ENCODE peak calls at places on chromosomes 13 and 19, in ten cellular contexts. One of them, this sample, is unnamed.
A peak's percentile ranks its signal among the peaks of the same experiment; 100 is the strongest.

GRCh38 chr19:6551607-6552450 is 21.0 kb downstream of the TNFSF9 start:
- DNase-seq in effector CD4-positive, alpha-beta T cell: peak; percentile 16
- DNase-seq in stimulated activated CD4-positive, alpha-beta T cell treated with anti-CD3 and anti-CD28 coated beads, Interleukin-2, amount 100 ng/mL, for 24 hours: peak; percentile 69
- DNase-seq in mammary epithelial cell: no peak
- DNase-seq in Kasumi-1: no peak
- DNase-seq in T-helper 17 cell: peak; percentile 32
- DNase-seq in NCI-H1417: no peak
- DNase-seq in heart right ventricle: no peak
- DNase-seq in WTC11: peak; percentile 82
- DNase-seq in fibroblast of pulmonary artery: no peak
- DNase-seq in this sample: no peak

GRCh38 chr19:52692431-52693008 is 42.3 kb downstream of the ZNF611 start:
- DNase-seq in effector CD4-positive, alpha-beta T cell: no peak
- DNase-seq in stimulated activated CD4-positive, alpha-beta T cell treated with anti-CD3 and anti-CD28 coated beads, Interleukin-2, amount 100 ng/mL, for 24 hours: no peak
- DNase-seq in mammary epithelial cell: no peak
- DNase-seq in Kasumi-1: no peak
- DNase-seq in T-helper 17 cell: no peak
- DNase-seq in NCI-H1417: no peak
- DNase-seq in heart right ventricle: no peak
- DNase-seq in WTC11: no peak
- DNase-seq in fibroblast of pulmonary artery: no peak
- DNase-seq in this sample: no peak

GRCh38 chr13:26589754-26590153 is 32.3 kb downstream of the WASF3 start:
- DNase-seq in effector CD4-positive, alpha-beta T cell: no peak
- DNase-seq in stimulated activated CD4-positive, alpha-beta T cell treated with anti-CD3 and anti-CD28 coated beads, Interleukin-2, amount 100 ng/mL, for 24 hours: no peak
- DNase-seq in mammary epithelial cell: no peak
- DNase-seq in Kasumi-1: peak; percentile 10
- DNase-seq in T-helper 17 cell: no peak
- DNase-seq in NCI-H1417: no peak
- DNase-seq in heart right ventricle: peak; percentile 20
- DNase-seq in WTC11: no peak
- DNase-seq in fibroblast of pulmonary artery: peak; percentile 48
- DNase-seq in this sample: no peak

GRCh38 chr19:4851551-4852290 is 15.7 kb downstream of the PLIN3 start:
- DNase-seq in effector CD4-positive, alpha-beta T cell: peak; percentile 72
- DNase-seq in stimulated activated CD4-positive, alpha-beta T cell treated with anti-CD3 and anti-CD28 coated beads, Interleukin-2, amount 100 ng/mL, for 24 hours: peak; percentile 82
- DNase-seq in mammary epithelial cell: no peak
- DNase-seq in Kasumi-1: peak; percentile 46
- DNase-seq in T-helper 17 cell: peak; percentile 73
- DNase-seq in NCI-H1417: peak; percentile 76
- DNase-seq in heart right ventricle: peak; percentile 70
- DNase-seq in WTC11: peak; percentile 92
- DNase-seq in fibroblast of pulmonary artery: peak; percentile 55
- DNase-seq in this sample: no peak

GRCh38 chr19:45782820-45783785 is 813 bp upstream of the DMPK start:
- DNase-seq in effector CD4-positive, alpha-beta T cell: no peak
- DNase-seq in stimulated activated CD4-positive, alpha-beta T cell treated with anti-CD3 and anti-CD28 coated beads, Interleukin-2, amount 100 ng/mL, for 24 hours: no peak
- DNase-seq in mammary epithelial cell: peak; percentile 32
- DNase-seq in Kasumi-1: no peak
- DNase-seq in T-helper 17 cell: no peak
- DNase-seq in NCI-H1417: no peak
- DNase-seq in heart right ventricle: peak; percentile 84
- DNase-seq in WTC11: no peak
- DNase-seq in fibroblast of pulmonary artery: peak; percentile 57
- DNase-seq in this sample: no peak

GRCh38 chr19:10142701-10143375 is 23.1 kb upstream of the EIF3G start:
- DNase-seq in effector CD4-positive, alpha-beta T cell: peak; percentile 38
- DNase-seq in stimulated activated CD4-positive, alpha-beta T cell treated with anti-CD3 and anti-CD28 coated beads, Interleukin-2, amount 100 ng/mL, for 24 hours: no peak
- DNase-seq in mammary epithelial cell: no peak
- DNase-seq in Kasumi-1: no peak
- DNase-seq in T-helper 17 cell: peak; percentile 31
- DNase-seq in NCI-H1417: no peak
- DNase-seq in heart right ventricle: no peak
- DNase-seq in WTC11: no peak
- DNase-seq in fibroblast of pulmonary artery: no peak
- DNase-seq in this sample: no peak

GRCh38 chr13:76884167-76884566 is 2.0 kb downstream of the KCTD12 start:
- DNase-seq in effector CD4-positive, alpha-beta T cell: no peak
- DNase-seq in stimulated activated CD4-positive, alpha-beta T cell treated with anti-CD3 and anti-CD28 coated beads, Interleukin-2, amount 100 ng/mL, for 24 hours: peak; percentile 12
- DNase-seq in mammary epithelial cell: peak; percentile 49
- DNase-seq in Kasumi-1: peak; percentile 9
- DNase-seq in T-helper 17 cell: no peak
- DNase-seq in NCI-H1417: peak; percentile 48
- DNase-seq in heart right ventricle: peak; percentile 45
- DNase-seq in WTC11: peak; percentile 59
- DNase-seq in fibroblast of pulmonary artery: peak; percentile 70
- DNase-seq in this sample: no peak

GRCh38 chr19:46603195-46603637 is 2.1 kb downstream of the CALM3 start:
- DNase-seq in effector CD4-positive, alpha-beta T cell: no peak
- DNase-seq in stimulated activated CD4-positive, alpha-beta T cell treated with anti-CD3 and anti-CD28 coated beads, Interleukin-2, amount 100 ng/mL, for 24 hours: no peak
- DNase-seq in mammary epithelial cell: no peak
- DNase-seq in Kasumi-1: no peak
- DNase-seq in T-helper 17 cell: no peak
- DNase-seq in NCI-H1417: no peak
- DNase-seq in heart right ventricle: no peak
- DNase-seq in WTC11: no peak
- DNase-seq in fibroblast of pulmonary artery: no peak
- DNase-seq in this sample: no peak

GRCh38 chr19:46610851-46611770 is 10.0 kb downstream of the CALM3 start:
- DNase-seq in effector CD4-positive, alpha-beta T cell: no peak
- DNase-seq in stimulated activated CD4-positive, alpha-beta T cell treated with anti-CD3 and anti-CD28 coated beads, Interleukin-2, amount 100 ng/mL, for 24 hours: no peak
- DNase-seq in mammary epithelial cell: no peak
- DNase-seq in Kasumi-1: no peak
- DNase-seq in T-helper 17 cell: no peak
- DNase-seq in NCI-H1417: no peak
- DNase-seq in heart right ventricle: no peak
- DNase-seq in WTC11: peak; percentile 8
- DNase-seq in fibroblast of pulmonary artery: no peak
- DNase-seq in this sample: no peak

GRCh38 chr13:87972568-87972967 is 301.4 kb downstream of the SLITRK5 start:
- DNase-seq in effector CD4-positive, alpha-beta T cell: no peak
- DNase-seq in stimulated activated CD4-positive, alpha-beta T cell treated with anti-CD3 and anti-CD28 coated beads, Interleukin-2, amount 100 ng/mL, for 24 hours: no peak
- DNase-seq in mammary epithelial cell: no peak
- DNase-seq in Kasumi-1: no peak
- DNase-seq in T-helper 17 cell: no peak
- DNase-seq in NCI-H1417: no peak
- DNase-seq in heart right ventricle: no peak
- DNase-seq in WTC11: no peak
- DNase-seq in fibroblast of pulmonary artery: no peak
- DNase-seq in this sample: no peak

GRCh38 chr13:22926176-22927007 is 254.4 kb upstream of the SGCG start:
- DNase-seq in effector CD4-positive, alpha-beta T cell: no peak
- DNase-seq in stimulated activated CD4-positive, alpha-beta T cell treated with anti-CD3 and anti-CD28 coated beads, Interleukin-2, amount 100 ng/mL, for 24 hours: no peak
- DNase-seq in mammary epithelial cell: no peak
- DNase-seq in Kasumi-1: no peak
- DNase-seq in T-helper 17 cell: no peak
- DNase-seq in NCI-H1417: no peak
- DNase-seq in heart right ventricle: peak; percentile 69
- DNase-seq in WTC11: peak; percentile 79
- DNase-seq in fibroblast of pulmonary artery: peak; percentile 8
- DNase-seq in this sample: no peak

GRCh38 chr13:49084961-49085360 is 109.2 kb downstream of the FNDC3A start:
- DNase-seq in effector CD4-positive, alpha-beta T cell: no peak
- DNase-seq in stimulated activated CD4-positive, alpha-beta T cell treated with anti-CD3 and anti-CD28 coated beads, Interleukin-2, amount 100 ng/mL, for 24 hours: no peak
- DNase-seq in mammary epithelial cell: peak; percentile 45
- DNase-seq in Kasumi-1: no peak
- DNase-seq in T-helper 17 cell: no peak
- DNase-seq in NCI-H1417: no peak
- DNase-seq in heart right ventricle: no peak
- DNase-seq in WTC11: no peak
- DNase-seq in fibroblast of pulmonary artery: no peak
- DNase-seq in this sample: no peak

GRCh38 chr13:101998129-101998528 is 403.7 kb downstream of the FGF14 start:
- DNase-seq in effector CD4-positive, alpha-beta T cell: no peak
- DNase-seq in stimulated activated CD4-positive, alpha-beta T cell treated with anti-CD3 and anti-CD28 coated beads, Interleukin-2, amount 100 ng/mL, for 24 hours: no peak
- DNase-seq in mammary epithelial cell: no peak
- DNase-seq in Kasumi-1: no peak
- DNase-seq in T-helper 17 cell: no peak
- DNase-seq in NCI-H1417: no peak
- DNase-seq in heart right ventricle: no peak
- DNase-seq in WTC11: no peak
- DNase-seq in fibroblast of pulmonary artery: no peak
- DNase-seq in this sample: no peak

GRCh38 chr19:30349131-30349730 is 23.0 kb upstream of the ZNF536 start:
- DNase-seq in effector CD4-positive, alpha-beta T cell: no peak
- DNase-seq in stimulated activated CD4-positive, alpha-beta T cell treated with anti-CD3 and anti-CD28 coated beads, Interleukin-2, amount 100 ng/mL, for 24 hours: no peak
- DNase-seq in mammary epithelial cell: no peak
- DNase-seq in Kasumi-1: no peak
- DNase-seq in T-helper 17 cell: no peak
- DNase-seq in NCI-H1417: no peak
- DNase-seq in heart right ventricle: no peak
- DNase-seq in WTC11: peak; percentile 59
- DNase-seq in fibroblast of pulmonary artery: no peak
- DNase-seq in this sample: no peak

GRCh38 chr19:7699422-7700127 is 2.4 kb downstream of the FCER2 start:
- DNase-seq in effector CD4-positive, alpha-beta T cell: no peak
- DNase-seq in stimulated activated CD4-positive, alpha-beta T cell treated with anti-CD3 and anti-CD28 coated beads, Interleukin-2, amount 100 ng/mL, for 24 hours: peak; percentile 65
- DNase-seq in mammary epithelial cell: peak; percentile 31
- DNase-seq in Kasumi-1: no peak
- DNase-seq in T-helper 17 cell: no peak
- DNase-seq in NCI-H1417: no peak
- DNase-seq in heart right ventricle: no peak
- DNase-seq in WTC11: no peak
- DNase-seq in fibroblast of pulmonary artery: no peak
- DNase-seq in this sample: no peak

GRCh38 chr19:50384685-50385535 is 763 bp downstream of the POLD1 start:
- DNase-seq in effector CD4-positive, alpha-beta T cell: no peak
- DNase-seq in stimulated activated CD4-positive, alpha-beta T cell treated with anti-CD3 and anti-CD28 coated beads, Interleukin-2, amount 100 ng/mL, for 24 hours: no peak
- DNase-seq in mammary epithelial cell: peak; percentile 68
- DNase-seq in Kasumi-1: peak; percentile 42
- DNase-seq in T-helper 17 cell: no peak
- DNase-seq in NCI-H1417: no peak
- DNase-seq in heart right ventricle: no peak
- DNase-seq in WTC11: no peak
- DNase-seq in fibroblast of pulmonary artery: peak; percentile 18
- DNase-seq in this sample: no peak

GRCh38 chr19:19146865-19147264 is 8.6 kb upstream of the TMEM161A start:
- DNase-seq in effector CD4-positive, alpha-beta T cell: no peak
- DNase-seq in stimulated activated CD4-positive, alpha-beta T cell treated with anti-CD3 and anti-CD28 coated beads, Interleukin-2, amount 100 ng/mL, for 24 hours: no peak
- DNase-seq in mammary epithelial cell: no peak
- DNase-seq in Kasumi-1: no peak
- DNase-seq in T-helper 17 cell: no peak
- DNase-seq in NCI-H1417: no peak
- DNase-seq in heart right ventricle: no peak
- DNase-seq in WTC11: no peak
- DNase-seq in fibroblast of pulmonary artery: no peak
- DNase-seq in this sample: no peak

GRCh38 chr19:1421218-1421957 is 14.0 kb downstream of the DAZAP1 start:
- DNase-seq in effector CD4-positive, alpha-beta T cell: no peak
- DNase-seq in stimulated activated CD4-positive, alpha-beta T cell treated with anti-CD3 and anti-CD28 coated beads, Interleukin-2, amount 100 ng/mL, for 24 hours: no peak
- DNase-seq in mammary epithelial cell: no peak
- DNase-seq in Kasumi-1: no peak
- DNase-seq in T-helper 17 cell: no peak
- DNase-seq in NCI-H1417: no peak
- DNase-seq in heart right ventricle: no peak
- DNase-seq in WTC11: no peak
- DNase-seq in fibroblast of pulmonary artery: no peak
- DNase-seq in this sample: no peak

GRCh38 chr13:112833551-112834257 is 135.3 kb upstream of the MCF2L start:
- DNase-seq in effector CD4-positive, alpha-beta T cell: no peak
- DNase-seq in stimulated activated CD4-positive, alpha-beta T cell treated with anti-CD3 and anti-CD28 coated beads, Interleukin-2, amount 100 ng/mL, for 24 hours: no peak
- DNase-seq in mammary epithelial cell: no peak
- DNase-seq in Kasumi-1: no peak
- DNase-seq in T-helper 17 cell: no peak
- DNase-seq in NCI-H1417: no peak
- DNase-seq in heart right ventricle: no peak
- DNase-seq in WTC11: no peak
- DNase-seq in fibroblast of pulmonary artery: no peak
- DNase-seq in this sample: no peak

GRCh38 chr13:106567421-106568224 is at the start of gene ARGLU1:
- DNase-seq in effector CD4-positive, alpha-beta T cell: peak; percentile 95
- DNase-seq in stimulated activated CD4-positive, alpha-beta T cell treated with anti-CD3 and anti-CD28 coated beads, Interleukin-2, amount 100 ng/mL, for 24 hours: peak; percentile 96
- DNase-seq in mammary epithelial cell: peak; percentile 89
- DNase-seq in Kasumi-1: peak; percentile 90
- DNase-seq in T-helper 17 cell: peak; percentile 99
- DNase-seq in NCI-H1417: peak; percentile 98
- DNase-seq in heart right ventricle: peak; percentile 94
- DNase-seq in WTC11: peak; percentile 95
- DNase-seq in fibroblast of pulmonary artery: peak; percentile 93
- DNase-seq in this sample: peak; percentile 89

GRCh38 chr19:5090780-5091575 is 122.1 kb downstream of the KDM4B start:
- DNase-seq in effector CD4-positive, alpha-beta T cell: no peak
- DNase-seq in stimulated activated CD4-positive, alpha-beta T cell treated with anti-CD3 and anti-CD28 coated beads, Interleukin-2, amount 100 ng/mL, for 24 hours: no peak
- DNase-seq in mammary epithelial cell: no peak
- DNase-seq in Kasumi-1: no peak
- DNase-seq in T-helper 17 cell: no peak
- DNase-seq in NCI-H1417: peak; percentile 85
- DNase-seq in heart right ventricle: peak; percentile 49
- DNase-seq in WTC11: no peak
- DNase-seq in fibroblast of pulmonary artery: peak; percentile 33
- DNase-seq in this sample: no peak

GRCh38 chr13:112897956-112898785 is 70.8 kb upstream of the MCF2L start:
- DNase-seq in effector CD4-positive, alpha-beta T cell: no peak
- DNase-seq in stimulated activated CD4-positive, alpha-beta T cell treated with anti-CD3 and anti-CD28 coated beads, Interleukin-2, amount 100 ng/mL, for 24 hours: no peak
- DNase-seq in mammary epithelial cell: no peak
- DNase-seq in Kasumi-1: no peak
- DNase-seq in T-helper 17 cell: no peak
- DNase-seq in NCI-H1417: no peak
- DNase-seq in heart right ventricle: no peak
- DNase-seq in WTC11: peak; percentile 12
- DNase-seq in fibroblast of pulmonary artery: no peak
- DNase-seq in this sample: no peak

GRCh38 chr13:71316964-71317363 is 550.0 kb downstream of the DACH1 start:
- DNase-seq in effector CD4-positive, alpha-beta T cell: no peak
- DNase-seq in stimulated activated CD4-positive, alpha-beta T cell treated with anti-CD3 and anti-CD28 coated beads, Interleukin-2, amount 100 ng/mL, for 24 hours: no peak
- DNase-seq in mammary epithelial cell: no peak
- DNase-seq in Kasumi-1: no peak
- DNase-seq in T-helper 17 cell: no peak
- DNase-seq in NCI-H1417: peak; percentile 90
- DNase-seq in heart right ventricle: no peak
- DNase-seq in WTC11: no peak
- DNase-seq in fibroblast of pulmonary artery: no peak
- DNase-seq in this sample: no peak

GRCh38 chr19:13573268-13573667 is 67.0 kb upstream of the CACNA1A start:
- DNase-seq in effector CD4-positive, alpha-beta T cell: no peak
- DNase-seq in stimulated activated CD4-positive, alpha-beta T cell treated with anti-CD3 and anti-CD28 coated beads, Interleukin-2, amount 100 ng/mL, for 24 hours: no peak
- DNase-seq in mammary epithelial cell: no peak
- DNase-seq in Kasumi-1: no peak
- DNase-seq in T-helper 17 cell: no peak
- DNase-seq in NCI-H1417: no peak
- DNase-seq in heart right ventricle: no peak
- DNase-seq in WTC11: peak; percentile 41
- DNase-seq in fibroblast of pulmonary artery: no peak
- DNase-seq in this sample: no peak

This sample was measured in amygdala.